ENCODE peak calls at places on chromosomes 2 and 18, in eight cellular contexts. One of them, this sample, is unnamed.

GRCh38 chr2:42840760-42841159 is 48.4 kb upstream of the HAAO start:
- DNase-seq in D341Med: no peak
- DNase-seq in RKO: no peak
- DNase-seq in stimulated activated naive B cell treated with anti-CD40 and anti-IgM and Interleukin-4, amounts not matched to agents 10 μg/mL and 1 μg/mL and 100 μg/mL, for 72 hours: no peak
- DNase-seq in Peyer's patch: no peak
- DNase-seq in Kasumi-1: no peak
- DNase-seq in skeletal muscle cell: no peak
- DNase-seq in AG08396: no peak
- DNase-seq in this sample: no peak

GRCh38 chr2:67135201-67135600 is 261.9 kb upstream of the ETAA1 start:
- DNase-seq in AG08396: no peak
- DNase-seq in stimulated activated naive B cell treated with anti-CD40 and anti-IgM and Interleukin-4, amounts not matched to agents 10 μg/mL and 1 μg/mL and 100 μg/mL, for 72 hours: no peak
- DNase-seq in Kasumi-1: no peak
- DNase-seq in D341Med: no peak
- DNase-seq in RKO: no peak
- DNase-seq in Peyer's patch: no peak
- DNase-seq in skeletal muscle cell: no peak
- DNase-seq in this sample: no peak

GRCh38 chr2:85769236-85769986 is 15.6 kb downstream of the ATOH8 start:
- DNase-seq in Peyer's patch: no peak
- DNase-seq in stimulated activated naive B cell treated with anti-CD40 and anti-IgM and Interleukin-4, amounts not matched to agents 10 μg/mL and 1 μg/mL and 100 μg/mL, for 72 hours: no peak
- DNase-seq in D341Med: peak
- DNase-seq in skeletal muscle cell: no peak
- DNase-seq in AG08396: peak
- DNase-seq in Kasumi-1: peak
- DNase-seq in RKO: peak
- DNase-seq in this sample: peak

GRCh38 chr2:171957061-171957460 is 34.8 kb downstream of the HAT1 start:
- DNase-seq in Kasumi-1: peak
- DNase-seq in D341Med: peak
- DNase-seq in stimulated activated naive B cell treated with anti-CD40 and anti-IgM and Interleukin-4, amounts not matched to agents 10 μg/mL and 1 μg/mL and 100 μg/mL, for 72 hours: no peak
- DNase-seq in skeletal muscle cell: no peak
- DNase-seq in AG08396: no peak
- DNase-seq in RKO: peak
- DNase-seq in Peyer's patch: no peak
- DNase-seq in this sample: peak

GRCh38 chr18:77392323-77392722 is 142.7 kb downstream of the GALR1 start:
- DNase-seq in Peyer's patch: no peak
- DNase-seq in skeletal muscle cell: no peak
- DNase-seq in stimulated activated naive B cell treated with anti-CD40 and anti-IgM and Interleukin-4, amounts not matched to agents 10 μg/mL and 1 μg/mL and 100 μg/mL, for 72 hours: no peak
- DNase-seq in Kasumi-1: no peak
- DNase-seq in RKO: no peak
- DNase-seq in D341Med: no peak
- DNase-seq in AG08396: no peak
- DNase-seq in this sample: no peak

GRCh38 chr18:24659837-24660720 is 199.6 kb downstream of the HRH4 start:
- DNase-seq in Kasumi-1: no peak
- DNase-seq in D341Med: no peak
- DNase-seq in Peyer's patch: peak
- DNase-seq in AG08396: peak
- DNase-seq in skeletal muscle cell: no peak
- DNase-seq in stimulated activated naive B cell treated with anti-CD40 and anti-IgM and Interleukin-4, amounts not matched to agents 10 μg/mL and 1 μg/mL and 100 μg/mL, for 72 hours: no peak
- DNase-seq in RKO: no peak
- DNase-seq in this sample: peak

GRCh38 chr2:186992597-186992996 is 143.6 kb upstream of the ZSWIM2 start:
- DNase-seq in RKO: no peak
- DNase-seq in AG08396: no peak
- DNase-seq in D341Med: no peak
- DNase-seq in stimulated activated naive B cell treated with anti-CD40 and anti-IgM and Interleukin-4, amounts not matched to agents 10 μg/mL and 1 μg/mL and 100 μg/mL, for 72 hours: no peak
- DNase-seq in Kasumi-1: no peak
- DNase-seq in skeletal muscle cell: no peak
- DNase-seq in Peyer's patch: no peak
- DNase-seq in this sample: no peak

GRCh38 chr2:172969171-172969570 is 106.5 kb upstream of the MAP3K20 start:
- DNase-seq in Kasumi-1: no peak
- DNase-seq in skeletal muscle cell: peak
- DNase-seq in D341Med: no peak
- DNase-seq in AG08396: no peak
- DNase-seq in stimulated activated naive B cell treated with anti-CD40 and anti-IgM and Interleukin-4, amounts not matched to agents 10 μg/mL and 1 μg/mL and 100 μg/mL, for 72 hours: no peak
- DNase-seq in RKO: no peak
- DNase-seq in Peyer's patch: no peak
- DNase-seq in this sample: no peak

GRCh38 chr2:44598330-44598729 is 236.6 kb downstream of the CAMKMT start:
- DNase-seq in RKO: no peak
- DNase-seq in stimulated activated naive B cell treated with anti-CD40 and anti-IgM and Interleukin-4, amounts not matched to agents 10 μg/mL and 1 μg/mL and 100 μg/mL, for 72 hours: no peak
- DNase-seq in skeletal muscle cell: no peak
- DNase-seq in Kasumi-1: no peak
- DNase-seq in Peyer's patch: no peak
- DNase-seq in D341Med: no peak
- DNase-seq in AG08396: no peak
- DNase-seq in this sample: no peak

GRCh38 chr2:126858436-126858835 is 40.3 kb upstream of the TEX51 start:
- DNase-seq in Kasumi-1: no peak
- DNase-seq in stimulated activated naive B cell treated with anti-CD40 and anti-IgM and Interleukin-4, amounts not matched to agents 10 μg/mL and 1 μg/mL and 100 μg/mL, for 72 hours: no peak
- DNase-seq in D341Med: no peak
- DNase-seq in AG08396: no peak
- DNase-seq in skeletal muscle cell: no peak
- DNase-seq in Peyer's patch: no peak
- DNase-seq in RKO: no peak
- DNase-seq in this sample: no peak

GRCh38 chr2:6202756-6203155 is 510.6 kb downstream of the SOX11 start:
- DNase-seq in Peyer's patch: no peak
- DNase-seq in RKO: no peak
- DNase-seq in AG08396: no peak
- DNase-seq in stimulated activated naive B cell treated with anti-CD40 and anti-IgM and Interleukin-4, amounts not matched to agents 10 μg/mL and 1 μg/mL and 100 μg/mL, for 72 hours: no peak
- DNase-seq in D341Med: no peak
- DNase-seq in Kasumi-1: no peak
- DNase-seq in skeletal muscle cell: no peak
- DNase-seq in this sample: no peak

GRCh38 chr2:231308219-231308618 is 87.3 kb upstream of the B3GNT7 start:
- DNase-seq in stimulated activated naive B cell treated with anti-CD40 and anti-IgM and Interleukin-4, amounts not matched to agents 10 μg/mL and 1 μg/mL and 100 μg/mL, for 72 hours: no peak
- DNase-seq in D341Med: no peak
- DNase-seq in Peyer's patch: no peak
- DNase-seq in AG08396: no peak
- DNase-seq in Kasumi-1: no peak
- DNase-seq in skeletal muscle cell: no peak
- DNase-seq in RKO: no peak
- DNase-seq in this sample: no peak

This sample was measured in NAMALWA.